ENCODE peak calls at places on chromosome 20, in nine cellular contexts. P, E, L, O, N, B, A, Y and R are unnamed samples.

GRCh38 chr20:4549711-4550259 is 171.9 kb upstream of the PRND start:
- DNase-seq in P (no peak), E (no peak), L (no peak), O (no peak), N (no peak), B (no peak), A (no peak), Y (no peak), R (no peak)

GRCh38 chr20:54086444-54087134 is 16.2 kb upstream of the BCAS1 start:
- DNase-seq in P (no peak), E (no peak), L (no peak), O (peak), N (no peak), B (no peak), A (peak), Y (no peak), R (no peak)

GRCh38 chr20:278607-279571 is 11.7 kb downstream of the C20orf96 start:
- DNase-seq in P (peak), E (no peak), L (no peak), O (peak), N (no peak), B (no peak), A (no peak), Y (no peak), R (no peak)

GRCh38 chr20:43723194-43723593 is 3.6 kb downstream of the GTSF1L start:
- DNase-seq in P (no peak), E (no peak), L (no peak), O (no peak), N (no peak), B (no peak), A (no peak), Y (no peak), R (no peak)

GRCh38 chr20:33732166-33732970 is 572 bp downstream of the ZNF341 start:
- DNase-seq in P (peak), E (peak), L (peak), O (no peak), N (peak), B (peak), A (peak), Y (peak), R (peak)

GRCh38 chr20:58228484-58229197 is at the start of gene ANKRD60:
- DNase-seq in P (peak), E (no peak), L (no peak), O (peak), N (peak), B (no peak), A (peak), Y (no peak), R (no peak)

GRCh38 chr20:35369804-35370203 is 42.0 kb downstream of the UQCC1 start:
- DNase-seq in P (peak), E (no peak), L (no peak), O (peak), N (no peak), B (no peak), A (peak), Y (no peak), R (no peak)

GRCh38 chr20:21514553-21515251 is 838 bp upstream of the NKX2-2 start:
- DNase-seq in P (peak), E (peak), L (no peak), O (no peak), N (no peak), B (no peak), A (no peak), Y (no peak), R (no peak)

GRCh38 chr20:49615401-49616153 is 47.6 kb upstream of the PTGIS start:
- DNase-seq in P (no peak), E (peak), L (peak), O (no peak), N (no peak), B (peak), A (peak), Y (no peak), R (no peak)

GRCh38 chr20:41034239-41034638 is 5.6 kb downstream of the TOP1 start:
- DNase-seq in P (no peak), E (no peak), L (no peak), O (no peak), N (no peak), B (no peak), A (no peak), Y (no peak), R (no peak)